ENCODE peak calls at places on chromosome 10, in four cellular contexts. G is activated B cell treated with CpG ODN at 0.5 μM for 24 hours, T is GF-D8, X is hippocampal formation. H is an unnamed sample.

GRCh38 chr10:77164616-77165311 is 472.8 kb downstream of the KCNMA1 start:
- DNase-seq in G (no peak), T (no peak), X (no peak), H (no peak)

GRCh38 chr10:75911426-75911825 is 480.0 kb downstream of the LRMDA start:
- DNase-seq in G (no peak), T (no peak), X (no peak), H (no peak)

GRCh38 chr10:61971016-61971350 is 69.5 kb downstream of the ARID5B start:
- DNase-seq in G (no peak), T (no peak), X (no peak), H (no peak)

GRCh38 chr10:59104186-59104585 is 72.3 kb upstream of the PHYHIPL start:
- DNase-seq in G (no peak), T (no peak), X (no peak), H (no peak)

GRCh38 chr10:71290331-71290730 is 28.7 kb upstream of the SLC29A3 start:
- DNase-seq in G (no peak), T (no peak), X (no peak), H (no peak)

GRCh38 chr10:88843171-88843570 is 8.5 kb downstream of the ANKRD22 start:
- DNase-seq in G (no peak), T (no peak), X (no peak), H (no peak)

GRCh38 chr10:77629775-77630565 is 7.6 kb downstream of the KCNMA1 start:
- DNase-seq in G (no peak), T (no peak), X (no peak), H (no peak)

GRCh38 chr10:110334061-110334656 is 29.4 kb upstream of the SMNDC1 start:
- DNase-seq in G (no peak), T (no peak), X (no peak), H (no peak)

GRCh38 chr10:30447125-30447799 is 13.3 kb downstream of the MAP3K8 start:
- DNase-seq in G (no peak), T (no peak), X (no peak), H (no peak)

GRCh38 chr10:101761226-101761625 is 14.7 kb downstream of the FGF8 start:
- DNase-seq in G (no peak), T (no peak), X (no peak), H (no peak)

GRCh38 chr10:101694674-101695403 is at the start of gene FBXW4:
- DNase-seq in G (peak), T (peak), X (peak), H (peak)

GRCh38 chr10:70715853-70716795 is 43.8 kb downstream of the ADAMTS14 start:
- DNase-seq in G (no peak), T (no peak), X (no peak), H (no peak)

GRCh38 chr10:83647519-83647918 is 491.8 kb upstream of the GHITM start:
- DNase-seq in G (no peak), T (no peak), X (no peak), H (no peak)

GRCh38 chr10:93703066-93703465 is 674 bp upstream of the FRA10AC1 start:
- DNase-seq in G (no peak), T (peak), X (no peak), H (no peak)

GRCh38 chr10:77320852-77321496 is 316.6 kb downstream of the KCNMA1 start:
- DNase-seq in G (no peak), T (no peak), X (no peak), H (no peak)

GRCh38 chr10:782751-783648 is 93.5 kb upstream of the DIP2C start:
- DNase-seq in G (peak), T (no peak), X (no peak), H (no peak)

GRCh38 chr10:116892873-116893685 is 43.8 kb downstream of the ENO4 start:
- DNase-seq in G (no peak), T (no peak), X (no peak), H (no peak)

GRCh38 chr10:37774351-37774750 is 83.1 kb downstream of the ZNF248 start:
- DNase-seq in G (no peak), T (no peak), X (no peak), H (no peak)

GRCh38 chr10:102150970-102151773 is 1.0 kb upstream of the NOLC1 start:
- DNase-seq in G (no peak), T (no peak), X (no peak), H (no peak)

GRCh38 chr10:80472234-80473095 is 18.4 kb downstream of the TSPAN14 start:
- DNase-seq in G (no peak), T (no peak), X (no peak), H (no peak)

GRCh38 chr10:23525406-23525805 is 86.5 kb downstream of the OTUD1 start:
- DNase-seq in G (no peak), T (no peak), X (peak), H (peak)

GRCh38 chr10:60003709-60004191 is 97.4 kb upstream of the CCDC6 start:
- DNase-seq in G (no peak), T (no peak), X (no peak), H (no peak)

GRCh38 chr10:125121003-125121402 is 39.4 kb downstream of the CTBP2 start:
- DNase-seq in G (no peak), T (no peak), X (no peak), H (no peak)

GRCh38 chr10:35092851-35093250 is 2.7 kb upstream of the CUL2 start:
- DNase-seq in G (no peak), T (peak), X (no peak), H (no peak)

GRCh38 chr10:113133497-113133896 is 183.4 kb downstream of the TCF7L2 start:
- DNase-seq in G (no peak), T (no peak), X (no peak), H (no peak)

GRCh38 chr10:49564461-49565009 is 25.6 kb upstream of the ERCC6 start:
- DNase-seq in G (no peak), T (no peak), X (no peak), H (no peak)

GRCh38 chr10:102324061-102324460 is 71.4 kb upstream of the NFKB2 start:
- DNase-seq in G (no peak), T (no peak), X (no peak), H (no peak)

GRCh38 chr10:80660736-80661135 is 123.0 kb downstream of the SH2D4B start:
- DNase-seq in G (no peak), T (peak), X (no peak), H (no peak)

GRCh38 chr10:103911021-103911459 is 6.9 kb downstream of the STN1 start:
- DNase-seq in G (no peak), T (peak), X (no peak), H (no peak)

GRCh38 chr10:110175406-110175805 is 32.0 kb upstream of the MXI1 start:
- DNase-seq in G (no peak), T (no peak), X (no peak), H (no peak)

GRCh38 chr10:33032354-33033254 is 74.6 kb upstream of the ITGB1 start:
- DNase-seq in G (no peak), T (no peak), X (no peak), H (no peak)

GRCh38 chr10:54800677-54801480 is at the start of gene PCDH15:
- DNase-seq in G (no peak), T (no peak), X (peak), H (peak)

GRCh38 chr10:83542774-83543291 is 596.5 kb upstream of the GHITM start:
- DNase-seq in G (no peak), T (no peak), X (no peak), H (no peak)

GRCh38 chr10:63133787-63134557 is 844 bp downstream of the NRBF2 start:
- DNase-seq in G (no peak), T (peak), X (no peak), H (no peak)

GRCh38 chr10:103053659-103054581 is 135.8 kb downstream of the CNNM2 start:
- DNase-seq in G (no peak), T (no peak), X (peak), H (peak)

GRCh38 chr10:96441126-96441905 is 72.4 kb downstream of the TLL2 start:
- DNase-seq in G (no peak), T (no peak), X (no peak), H (no peak)

H was measured in substantia nigra.